ENCODE peak calls at places on chromosomes 7 and 10, in nine cellular contexts. I, A, T, L, J, G, U, O and D are unnamed samples.
A peak's percentile ranks its signal among the peaks of the same experiment; 100 is the strongest.

GRCh38 chr10:16904619-16905018 is 87.4 kb upstream of the RSU1 start:
- DNase-seq in I (peak; percentile 64), A (no peak), T (no peak), L (no peak), J (no peak), G (no peak), U (peak; percentile 82), O (peak; percentile 73), D (no peak)

GRCh38 chr7:36777855-36778254 is 53.6 kb upstream of the AOAH start:
- DNase-seq in I (no peak), A (no peak), T (no peak), L (no peak), J (no peak), G (no peak), U (no peak), O (no peak), D (no peak)

GRCh38 chr7:158109364-158110033 is 478.1 kb downstream of the PTPRN2 start:
- DNase-seq in I (no peak), A (no peak), T (no peak), L (no peak), J (no peak), G (no peak), U (no peak), O (no peak), D (no peak)

GRCh38 chr7:12322287-12322902 is 81.3 kb downstream of the VWDE start:
- DNase-seq in I (peak; percentile 38), A (no peak), T (no peak), L (no peak), J (no peak), G (no peak), U (peak; percentile 59), O (no peak), D (no peak)

GRCh38 chr10:85152488-85152887 is 824.1 kb downstream of the CCSER2 start:
- DNase-seq in I (no peak), A (no peak), T (no peak), L (no peak), J (no peak), G (no peak), U (no peak), O (no peak), D (no peak)

GRCh38 chr7:15315678-15316077 is 246.1 kb downstream of the AGMO start:
- DNase-seq in I (no peak), A (no peak), T (no peak), L (no peak), J (no peak), G (no peak), U (no peak), O (no peak), D (no peak)

GRCh38 chr10:112546474-112546873 is 99.5 kb downstream of the VTI1A start:
- DNase-seq in I (no peak), A (no peak), T (no peak), L (no peak), J (no peak), G (no peak), U (no peak), O (no peak), D (no peak)

GRCh38 chr7:68014031-68014774 is 1017.6 kb downstream of the TYW1 start:
- DNase-seq in I (no peak), A (no peak), T (no peak), L (no peak), J (no peak), G (no peak), U (no peak), O (no peak), D (no peak)

GRCh38 chr10:6642881-6643280 is 62.8 kb upstream of the PRKCQ start:
- DNase-seq in I (no peak), A (no peak), T (no peak), L (no peak), J (no peak), G (no peak), U (no peak), O (no peak), D (no peak)

GRCh38 chr10:13351340-13351915 is 3.3 kb upstream of the SEPHS1 start:
- DNase-seq in I (no peak), A (no peak), T (no peak), L (no peak), J (no peak), G (no peak), U (no peak), O (no peak), D (no peak)

GRCh38 chr10:32256613-32257437 is 90.1 kb downstream of the EPC1 start:
- DNase-seq in I (peak; percentile 37), A (peak; percentile 64), T (peak; percentile 58), L (peak; percentile 76), J (peak; percentile 76), G (peak; percentile 89), U (peak; percentile 76), O (no peak), D (peak; percentile 52)

GRCh38 chr10:101718681-101719275 is 23.8 kb upstream of the FBXW4 start:
- DNase-seq in I (peak; percentile 38), A (no peak), T (no peak), L (no peak), J (no peak), G (no peak), U (peak; percentile 23), O (no peak), D (no peak)

GRCh38 chr7:134899729-134900128 is 86.6 kb upstream of the AGBL3 start:
- DNase-seq in I (peak; percentile 68), A (no peak), T (no peak), L (no peak), J (no peak), G (no peak), U (peak; percentile 37), O (no peak), D (no peak)

GRCh38 chr10:119410361-119411116 is 132.0 kb downstream of the RGS10 start:
- DNase-seq in I (no peak), A (no peak), T (no peak), L (no peak), J (no peak), G (no peak), U (no peak), O (no peak), D (no peak)

GRCh38 chr7:40469481-40469880 is 334.7 kb downstream of the SUGCT start:
- DNase-seq in I (peak; percentile 93), A (no peak), T (no peak), L (no peak), J (no peak), G (no peak), U (peak; percentile 91), O (peak; percentile 84), D (no peak)

GRCh38 chr10:5736591-5736990 is 52.0 kb downstream of the TASOR2 start:
- DNase-seq in I (no peak), A (no peak), T (no peak), L (no peak), J (no peak), G (no peak), U (no peak), O (no peak), D (no peak)

GRCh38 chr10:124648738-124649137 is 95.4 kb downstream of the FAM53B start:
- DNase-seq in I (peak; percentile 95), A (peak; percentile 74), T (no peak), L (no peak), J (peak; percentile 90), G (peak; percentile 82), U (peak; percentile 87), O (peak; percentile 8), D (no peak)

GRCh38 chr10:23695825-23696420 is 257.0 kb downstream of the OTUD1 start:
- DNase-seq in I (no peak), A (no peak), T (no peak), L (no peak), J (no peak), G (no peak), U (no peak), O (no peak), D (no peak)

GRCh38 chr10:23696476-23696875 is 257.6 kb downstream of the OTUD1 start:
- DNase-seq in I (no peak), A (no peak), T (no peak), L (no peak), J (no peak), G (no peak), U (no peak), O (no peak), D (no peak)

GRCh38 chr10:23694446-23694920 is 255.6 kb downstream of the OTUD1 start:
- DNase-seq in I (no peak), A (no peak), T (peak; percentile 36), L (no peak), J (no peak), G (no peak), U (peak; percentile 2), O (no peak), D (no peak)

GRCh38 chr10:23693895-23694294 is 255.0 kb downstream of the OTUD1 start:
- DNase-seq in I (no peak), A (no peak), T (peak; percentile 33), L (no peak), J (no peak), G (no peak), U (no peak), O (no peak), D (no peak)

GRCh38 chr10:23694921-23695824 is 256.3 kb downstream of the OTUD1 start:
- DNase-seq in I (no peak), A (no peak), T (peak; percentile 40), L (no peak), J (no peak), G (no peak), U (no peak), O (no peak), D (no peak)
- TF ChIP-seq CTCF in I (no peak), A (no peak), T (no peak), L (no peak), J (no peak), G (no peak), U (no peak), O (no peak), D (no peak)

GRCh38 chr10:44966816-44967509 is 7.4 kb downstream of the RASSF4 start:
- DNase-seq in I (no peak), A (no peak), T (no peak), L (peak; percentile 64), J (no peak), G (no peak), U (no peak), O (no peak), D (no peak)
- TF ChIP-seq CTCF in I (peak; percentile 17), A (peak; percentile 41), T (peak; percentile 61), L (no peak), J (no peak), G (peak; percentile 16), U (peak; percentile 18), O (no peak), D (no peak)

DNA sequence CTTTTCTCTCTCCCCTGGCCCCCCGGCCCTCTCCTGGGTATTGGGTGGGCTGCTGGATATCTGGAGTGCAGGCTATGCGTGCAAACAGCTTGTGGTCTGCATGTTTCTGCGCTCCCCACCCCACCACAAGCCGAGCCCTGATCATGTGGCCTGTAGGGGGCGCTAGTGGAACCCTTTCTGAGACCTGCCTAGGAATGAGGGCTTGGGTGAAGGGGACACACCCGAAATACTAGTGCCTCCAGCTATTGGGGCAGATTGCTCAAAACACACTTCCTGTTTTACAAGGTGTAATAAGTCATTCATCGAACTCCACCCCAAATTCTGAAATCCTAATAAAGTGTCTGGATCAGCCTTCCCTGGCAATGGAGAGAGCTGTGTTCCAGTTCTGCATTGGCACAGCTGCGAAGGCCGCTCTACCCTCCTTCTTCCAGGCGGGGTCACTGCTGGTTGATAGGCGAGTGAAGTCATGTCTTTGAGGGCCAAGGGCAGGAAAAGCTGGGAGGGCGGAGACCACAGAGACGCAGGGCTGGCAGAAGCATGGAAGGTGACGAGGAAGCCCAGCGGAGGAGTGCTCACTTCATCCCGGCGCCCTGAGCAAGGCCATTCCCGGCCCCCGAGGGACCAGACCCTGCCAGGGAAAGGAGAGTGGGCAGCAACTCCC is 19.8 kb upstream of the PRRT4 start:
- DNase-seq in I (no peak), A (peak; percentile 46), T (peak; percentile 63), L (peak; percentile 59), J (no peak), G (no peak), U (no peak), O (no peak), D (no peak)
- TF ChIP-seq CTCF in I (peak; percentile 33), A (peak; percentile 45), T (peak; percentile 75), L (no peak), J (peak; percentile 39), G (no peak), U (peak; percentile 63), O (peak; percentile 56), D (no peak)

GRCh38 chr10:115710136-115710535 is 562.9 kb downstream of the GFRA1 start:
- DNase-seq in I (no peak), A (no peak), T (no peak), L (no peak), J (no peak), G (no peak), U (no peak), O (no peak), D (no peak)
- TF ChIP-seq CTCF in I (no peak), A (no peak), T (peak; percentile 55), L (no peak), J (no peak), G (no peak), U (no peak), O (no peak), D (no peak)